ENCODE peak calls at places on chromosomes 7 and 10, in seven cellular contexts. J is body of pancreas; Z is brain microvascular endothelial cell; N is left ventricle myocardium inferior; O is effector memory CD4-positive, alpha-beta T cell; L is cardiac muscle cell; Q is caudate nucleus. P is an unnamed sample.

GRCh38 chr10:97463363-97464132 is 17.6 kb downstream of the ZDHHC16 start:
- DNase-seq in J (peak), Z (peak), N (no peak), O (no peak), L (peak), Q (peak), P (peak)

GRCh38 chr7:6294839-6295238 is 22.4 kb upstream of the CYTH3 start:
- DNase-seq in J (no peak), Z (no peak), N (no peak), O (no peak), L (peak), Q (no peak), P (no peak)

GRCh38 chr10:27611209-27611608 is 107.1 kb downstream of the RAB18 start:
- DNase-seq in J (no peak), Z (peak), N (no peak), O (no peak), L (no peak), Q (no peak), P (no peak)

GRCh38 chr10:11355625-11356024 is 255.8 kb downstream of the USP6NL start:
- DNase-seq in J (no peak), Z (no peak), N (no peak), O (no peak), L (no peak), Q (no peak), P (no peak)

GRCh38 chr10:90804354-90804753 is 53.5 kb downstream of the HTR7 start:
- DNase-seq in J (no peak), Z (no peak), N (no peak), O (no peak), L (no peak), Q (no peak), P (no peak)

GRCh38 chr10:101536800-101537199 is 51.3 kb downstream of the POLL start:
- DNase-seq in J (no peak), Z (no peak), N (no peak), O (no peak), L (peak), Q (no peak), P (no peak)

GRCh38 chr10:80487791-80488538 is 33.9 kb downstream of the TSPAN14 start:
- DNase-seq in J (peak), Z (no peak), N (peak), O (peak), L (no peak), Q (no peak), P (peak)

GRCh38 chr7:127650842-127651555 is 995 bp upstream of the SND1 start:
- DNase-seq in J (no peak), Z (no peak), N (no peak), O (no peak), L (peak), Q (no peak), P (no peak)

GRCh38 chr7:2959343-2959680 is 84.4 kb downstream of the CARD11 start:
- DNase-seq in J (no peak), Z (no peak), N (no peak), O (no peak), L (no peak), Q (no peak), P (no peak)

GRCh38 chr7:101998904-101999236 is 181.4 kb downstream of the CUX1 start:
- DNase-seq in J (no peak), Z (no peak), N (no peak), O (no peak), L (no peak), Q (no peak), P (no peak)

GRCh38 chr7:33744293-33744692 is 161.0 kb upstream of the BMPER start:
- DNase-seq in J (no peak), Z (no peak), N (no peak), O (no peak), L (peak), Q (no peak), P (peak)

GRCh38 chr7:150909192-150909591 is 56.9 kb downstream of the AOC1 start:
- DNase-seq in J (no peak), Z (no peak), N (no peak), O (no peak), L (no peak), Q (no peak), P (peak)

GRCh38 chr10:102140913-102141540 is 8.2 kb downstream of the PPRC1 start:
- DNase-seq in J (no peak), Z (no peak), N (no peak), O (no peak), L (no peak), Q (no peak), P (no peak)

GRCh38 chr7:43937444-43937843 is 11.2 kb downstream of the UBE2D4 start:
- DNase-seq in J (no peak), Z (no peak), N (no peak), O (no peak), L (no peak), Q (no peak), P (no peak)

GRCh38 chr10:126090911-126091728 is 194.8 kb downstream of the FANK1 start:
- DNase-seq in J (no peak), Z (peak), N (no peak), O (no peak), L (peak), Q (no peak), P (peak)

GRCh38 chr7:51062222-51062987 is 254.2 kb downstream of the COBL start:
- DNase-seq in J (no peak), Z (no peak), N (no peak), O (no peak), L (no peak), Q (peak), P (no peak)

GRCh38 chr7:145398758-145399157 is 562.9 kb upstream of the TPK1 start:
- DNase-seq in J (no peak), Z (no peak), N (peak), O (no peak), L (peak), Q (no peak), P (no peak)

GRCh38 chr7:155355176-155355575 is 57.5 kb downstream of the INSIG1 start:
- DNase-seq in J (no peak), Z (no peak), N (no peak), O (no peak), L (no peak), Q (no peak), P (no peak)

GRCh38 chr7:47934831-47935230 is 13.4 kb downstream of the PKD1L1 start:
- DNase-seq in J (no peak), Z (no peak), N (no peak), O (no peak), L (no peak), Q (no peak), P (no peak)

GRCh38 chr7:1463685-1464223 is 4.5 kb upstream of the MICALL2 start:
- DNase-seq in J (no peak), Z (no peak), N (no peak), O (no peak), L (no peak), Q (no peak), P (no peak)

GRCh38 chr7:8480466-8480865 is 47.1 kb downstream of the NXPH1 start:
- DNase-seq in J (no peak), Z (no peak), N (no peak), O (no peak), L (no peak), Q (no peak), P (no peak)

GRCh38 chr10:17428616-17429097 is 25.7 kb downstream of the ST8SIA6 start:
- DNase-seq in J (no peak), Z (no peak), N (no peak), O (peak), L (no peak), Q (no peak), P (no peak)

GRCh38 chr10:15197911-15198310 is 29.4 kb upstream of the NMT2 start:
- DNase-seq in J (no peak), Z (no peak), N (no peak), O (no peak), L (no peak), Q (peak), P (no peak)

GRCh38 chr7:75650062-75650461 is 88.7 kb downstream of the HIP1 start:
- DNase-seq in J (no peak), Z (no peak), N (no peak), O (no peak), L (no peak), Q (no peak), P (no peak)

GRCh38 chr10:71729023-71729649 is 9.6 kb upstream of the C10orf105 start:
- DNase-seq in J (peak), Z (no peak), N (peak), O (no peak), L (no peak), Q (no peak), P (peak)

GRCh38 chr10:88725798-88726197 is 19.7 kb downstream of the LIPK start:
- DNase-seq in J (no peak), Z (no peak), N (no peak), O (no peak), L (no peak), Q (no peak), P (no peak)

GRCh38 chr7:55516399-55516798 is 55.9 kb downstream of the VOPP1 start:
- DNase-seq in J (no peak), Z (no peak), N (no peak), O (no peak), L (no peak), Q (no peak), P (no peak)

GRCh38 chr10:84176351-84176750 is 2.8 kb downstream of the GPR15LG start:
- DNase-seq in J (no peak), Z (no peak), N (no peak), O (no peak), L (no peak), Q (no peak), P (no peak)

GRCh38 chr7:68955656-68956055 is 642.6 kb upstream of the AUTS2 start:
- DNase-seq in J (no peak), Z (no peak), N (no peak), O (no peak), L (no peak), Q (no peak), P (no peak)

GRCh38 chr10:48745662-48746245 is 61.1 kb downstream of the WDFY4 start:
- DNase-seq in J (no peak), Z (no peak), N (no peak), O (no peak), L (no peak), Q (no peak), P (no peak)

GRCh38 chr10:69801434-69802315 is at the start of gene COL13A1:
- DNase-seq in J (peak), Z (peak), N (peak), O (no peak), L (peak), Q (no peak), P (no peak)

GRCh38 chr7:71385362-71385761 is 253.4 kb downstream of the GALNT17 start:
- DNase-seq in J (no peak), Z (no peak), N (no peak), O (no peak), L (no peak), Q (no peak), P (no peak)

GRCh38 chr10:77240959-77241358 is 396.6 kb downstream of the KCNMA1 start:
- DNase-seq in J (no peak), Z (no peak), N (no peak), O (no peak), L (no peak), Q (no peak), P (no peak)

GRCh38 chr10:52485486-52485885 is 171.4 kb downstream of the DKK1 start:
- DNase-seq in J (no peak), Z (no peak), N (no peak), O (no peak), L (no peak), Q (no peak), P (no peak)

GRCh38 chr10:104308439-104308903 is 29.8 kb downstream of the ITPRIP start:
- DNase-seq in J (no peak), Z (no peak), N (no peak), O (no peak), L (no peak), Q (no peak), P (no peak)

GRCh38 chr7:142880886-142881505 is 4.5 kb downstream of the TRPV6 start:
- DNase-seq in J (peak), Z (peak), N (no peak), O (no peak), L (peak), Q (no peak), P (no peak)

GRCh38 chr7:24199978-24200377 is 84.0 kb upstream of the NPY start:
- DNase-seq in J (no peak), Z (no peak), N (no peak), O (no peak), L (no peak), Q (no peak), P (no peak)

GRCh38 chr7:150877545-150877944 is 25.2 kb downstream of the AOC1 start:
- DNase-seq in J (no peak), Z (no peak), N (no peak), O (no peak), L (no peak), Q (no peak), P (no peak)

GRCh38 chr7:129898007-129898406 is 54.8 kb downstream of the UBE2H start:
- DNase-seq in J (no peak), Z (no peak), N (no peak), O (no peak), L (no peak), Q (no peak), P (no peak)

GRCh38 chr10:114576716-114577115 is 81.4 kb downstream of the ABLIM1 start:
- DNase-seq in J (no peak), Z (no peak), N (no peak), O (no peak), L (no peak), Q (no peak), P (no peak)
- H3K27ac ChIP-seq in J (peak), Z (no peak), N (peak), O (no peak), L (no peak), Q (no peak), P (no peak)

DNA sequence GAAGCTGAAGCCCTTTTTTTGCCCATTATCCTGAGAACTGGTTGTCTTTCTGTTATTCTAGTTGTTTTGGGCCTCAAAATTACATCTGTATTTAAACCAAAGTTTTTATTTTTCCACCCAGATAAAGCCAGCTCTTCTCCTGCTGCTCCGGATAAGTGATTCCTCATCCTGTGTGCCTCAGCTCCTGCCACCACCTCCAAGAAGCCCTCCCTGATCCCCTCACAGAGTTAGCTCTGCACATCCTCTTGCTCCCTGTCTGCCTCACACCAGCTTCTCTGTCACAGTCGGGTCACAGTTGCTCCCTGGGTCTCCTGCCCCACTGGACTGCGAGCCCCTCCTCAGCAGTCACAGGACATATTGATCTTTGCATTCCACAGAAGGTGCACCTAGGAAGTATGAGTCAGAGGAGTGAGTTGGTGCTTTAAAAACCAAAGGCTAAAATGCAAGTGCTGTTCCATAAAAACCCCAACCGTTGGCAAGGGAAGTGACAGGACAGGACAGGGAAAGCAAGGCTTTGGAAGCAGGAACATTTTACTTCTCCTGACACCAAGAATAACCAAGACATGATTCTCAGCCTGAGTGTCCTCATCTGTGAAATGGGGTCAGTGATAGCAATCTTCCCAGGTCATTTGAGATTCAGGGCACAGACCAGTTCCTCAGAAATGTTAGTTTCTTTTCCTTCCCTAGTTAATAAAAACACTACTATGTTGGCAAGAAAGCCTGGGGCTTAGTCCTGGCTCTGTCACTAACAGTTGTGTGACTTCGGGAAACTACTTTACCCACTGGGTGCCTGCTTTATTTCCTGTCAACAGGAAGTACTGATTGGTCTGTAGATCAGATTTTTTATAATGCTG is 36.5 kb upstream of the EEPD1 start:
- DNase-seq in J (no peak), Z (no peak), N (no peak), O (no peak), L (no peak), Q (no peak), P (no peak)
- H3K27ac ChIP-seq in J (peak), Z (peak), N (peak), O (peak), L (no peak), Q (no peak), P (no peak)

DNA sequence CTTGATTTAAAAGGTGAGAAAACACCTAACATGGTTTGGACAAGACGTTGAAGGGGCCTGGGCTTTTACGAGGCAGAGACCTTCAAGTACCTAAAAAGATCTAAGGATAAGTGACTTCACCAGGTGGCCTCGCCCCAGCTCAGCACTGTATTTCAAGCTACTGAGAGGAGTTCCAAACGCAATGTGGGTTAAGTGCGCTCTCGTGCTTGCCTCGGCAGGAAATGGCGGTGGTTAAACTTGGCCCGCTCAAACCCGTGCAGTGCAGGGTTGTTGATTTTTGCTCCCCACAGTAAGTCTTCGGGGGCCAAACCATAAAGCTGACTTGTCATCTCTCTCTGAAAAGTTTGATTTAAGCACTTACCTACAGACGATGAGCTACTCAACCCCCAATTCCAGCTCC is 249.9 kb downstream of the CREB5 start:
- DNase-seq in J (no peak), Z (no peak), N (no peak), O (no peak), L (no peak), Q (no peak), P (no peak)
- H3K27ac ChIP-seq in J (no peak), Z (no peak), N (no peak), O (no peak), L (no peak), Q (no peak), P (no peak)

GRCh38 chr10:60388116-60388515 is 1.6 kb downstream of the ANK3 start:
- DNase-seq in J (no peak), Z (no peak), N (no peak), O (no peak), L (no peak), Q (no peak), P (no peak)

GRCh38 chr10:60387531-60387930 is 2.1 kb downstream of the ANK3 start:
- DNase-seq in J (no peak), Z (no peak), N (no peak), O (no peak), L (no peak), Q (no peak), P (no peak)

GRCh38 chr10:60388709-60389241 is 900 bp downstream of the ANK3 start:
- DNase-seq in J (peak), Z (no peak), N (no peak), O (no peak), L (no peak), Q (no peak), P (no peak)

GRCh38 chr10:60390224-60390626 is 550 bp upstream of the ANK3 start:
- DNase-seq in J (no peak), Z (peak), N (no peak), O (no peak), L (peak), Q (no peak), P (no peak)

GRCh38 chr10:60389413-60390009 is at the start of gene ANK3:
- DNase-seq in J (no peak), Z (no peak), N (no peak), O (no peak), L (no peak), Q (no peak), P (no peak)
- H3K27ac ChIP-seq in J (peak), Z (no peak), N (no peak), O (no peak), L (peak), Q (peak), P (no peak)

DNA sequence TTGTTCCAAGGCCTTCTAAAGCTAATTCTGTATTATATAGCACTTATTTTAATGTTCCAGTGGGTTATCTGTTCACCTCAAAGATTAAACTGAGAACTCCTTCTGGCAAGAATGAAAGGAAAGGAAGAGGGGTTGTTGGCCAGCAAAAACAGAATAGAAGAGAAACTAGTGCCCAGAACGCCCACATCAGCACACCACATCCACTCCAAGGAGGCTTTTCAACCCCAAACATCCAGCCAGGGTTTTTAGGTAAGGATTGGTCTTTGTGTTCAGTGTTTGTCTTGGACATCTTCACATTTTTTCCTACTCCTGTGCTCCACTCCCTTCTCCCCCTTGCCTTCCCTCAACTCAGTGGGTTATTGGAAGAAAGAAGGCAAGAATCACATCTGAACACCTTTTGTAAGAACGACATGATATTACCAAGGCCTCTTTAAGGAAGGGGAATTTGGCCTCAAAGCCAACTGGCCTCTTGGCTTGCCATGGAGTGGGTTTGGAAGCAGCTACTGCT is 55.8 kb downstream of the BICC1 start:
- DNase-seq in J (no peak), Z (no peak), N (no peak), O (no peak), L (peak), Q (no peak), P (no peak)
- H3K27ac ChIP-seq in J (no peak), Z (no peak), N (no peak), O (no peak), L (no peak), Q (no peak), P (no peak)

GRCh38 chr7:42753322-42753721 is 158.5 kb downstream of the C7orf25 start:
- DNase-seq in J (no peak), Z (no peak), N (no peak), O (no peak), L (no peak), Q (no peak), P (no peak)
- H3K27ac ChIP-seq in J (no peak), Z (no peak), N (peak), O (no peak), L (no peak), Q (peak), P (no peak)